ENCODE peak calls at places on chromosomes 3 and 15, in four cellular contexts. L is GM12878, H is K562, O is H1. R is an unnamed sample. For H3K27me3, the result is how much of the 10 kb centered on the place peaks cover.

GRCh38 chr3:194944526-194944925 is 258.8 kb downstream of the FAM43A start:
- DNase-seq in L (no peak), H (no peak), O (no peak), R (no peak)

GRCh38 chr15:60362318-60363023 is 35.3 kb downstream of the ANXA2 start:
- DNase-seq in L (no peak), H (no peak), O (no peak), R (no peak)

GRCh38 chr3:195186041-195186709 is 84.8 kb downstream of the XXYLT1 start:
- DNase-seq in L (no peak), H (no peak), O (no peak), R (no peak)

GRCh38 chr15:42494998-42495360 is 455 bp upstream of the SNAP23 start:
- DNase-seq in L (no peak), H (peak), O (no peak), R (no peak)

GRCh38 chr3:99902091-99902490 is 84.4 kb downstream of the CMSS1 start:
- DNase-seq in L (no peak), H (no peak), O (no peak), R (no peak)

GRCh38 chr3:103968131-103968530 is 1398.6 kb upstream of the ALCAM start:
- DNase-seq in L (no peak), H (no peak), O (no peak), R (no peak)

GRCh38 chr3:182979103-182979697 is 1.1 kb downstream of the DCUN1D1 start:
- DNase-seq in L (no peak), H (no peak), O (no peak), R (no peak)

GRCh38 chr3:186261638-186262037 is 100.4 kb downstream of the DGKG start:
- DNase-seq in L (no peak), H (no peak), O (no peak), R (no peak)

GRCh38 chr15:59166156-59166555 is 40.5 kb upstream of the LDHAL6B start:
- DNase-seq in L (no peak), H (no peak), O (no peak), R (no peak)

GRCh38 chr3:195160908-195161434 is 110.0 kb downstream of the XXYLT1 start:
- DNase-seq in L (no peak), H (no peak), O (no peak), R (no peak)

GRCh38 chr3:143433787-143434378 is 314.3 kb downstream of the CHST2 start:
- DNase-seq in L (no peak), H (peak), O (no peak), R (peak)

GRCh38 chr15:60787737-60788513 is 309.0 kb upstream of the ICE2 start:
- DNase-seq in L (no peak), H (no peak), O (no peak), R (no peak)

GRCh38 chr3:52349611-52350395 is 33.7 kb downstream of the DNAH1 start:
- DNase-seq in L (no peak), H (no peak), O (no peak), R (no peak)

GRCh38 chr3:2948882-2949281 is 161.3 kb downstream of the IL5RA start:
- DNase-seq in L (no peak), H (no peak), O (no peak), R (no peak)

GRCh38 chr3:3800076-3800448 is 831 bp downstream of the LRRN1 start:
- DNase-seq in L (no peak), H (no peak), O (no peak), R (no peak)

GRCh38 chr3:136197159-136197715 is 1.1 kb upstream of the MSL2 start:
- DNase-seq in L (no peak), H (no peak), O (no peak), R (no peak)

GRCh38 chr3:47433796-47434195 is 41.9 kb downstream of the SCAP start:
- DNase-seq in L (no peak), H (no peak), O (no peak), R (no peak)

GRCh38 chr15:63946524-63947065 is 99.7 kb downstream of the DAPK2 start:
- DNase-seq in L (no peak), H (no peak), O (no peak), R (no peak)

GRCh38 chr15:63943829-63944680 is 102.2 kb downstream of the DAPK2 start:
- DNase-seq in L (no peak), H (no peak), O (no peak), R (no peak)

GRCh38 chr15:63944681-63944955 is 101.7 kb downstream of the DAPK2 start:
- DNase-seq in L (no peak), H (no peak), O (no peak), R (no peak)

GRCh38 chr15:63945838-63946298 is 100.4 kb downstream of the DAPK2 start:
- DNase-seq in L (no peak), H (no peak), O (no peak), R (no peak)

GRCh38 chr15:63945005-63945788 is 101.1 kb downstream of the DAPK2 start:
- DNase-seq in L (no peak), H (peak), O (no peak), R (peak)
- TF ChIP-seq EGR1 in L (no peak), H (no peak), O (no peak), R (no peak)

GRCh38 chr15:91055548-91056331 is 33.3 kb upstream of the VPS33B start:
- DNase-seq in L (peak), H (peak), O (peak), R (peak)
- TF ChIP-seq POLR2AphosphoS5 in L (no peak), H (no peak), O (no peak), R (no peak)

GRCh38 chr15:45129651-45130129 is at the start of the genes DUOX1 and DUOXA1:
- DNase-seq in L (no peak), H (no peak), O (no peak), R (peak)
- H3K27me3 ChIP-seq in L (under half), H (half or more), O (half or more), R (under half)

DNA sequence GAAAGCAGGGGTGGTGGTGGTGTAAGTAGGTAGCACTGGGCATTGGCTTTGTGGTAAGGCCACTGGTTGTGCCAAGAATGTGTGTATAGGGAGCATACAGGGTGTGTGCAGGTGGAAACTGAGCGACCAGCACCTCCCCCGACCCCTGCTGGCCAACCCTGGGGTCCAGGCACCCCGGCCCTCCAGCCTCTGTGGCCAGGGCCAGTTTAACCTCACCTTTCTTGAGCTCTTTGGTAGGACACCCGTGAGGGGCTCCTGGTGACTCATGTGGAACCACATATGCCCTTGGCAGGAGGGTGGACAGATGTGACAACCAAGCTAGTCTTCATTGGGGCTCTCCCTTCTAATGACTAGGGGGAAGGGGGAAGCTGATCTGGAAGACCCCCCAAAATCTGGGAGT is 19.5 kb downstream of the SHF start:
- DNase-seq in L (no peak), H (no peak), O (no peak), R (no peak)
- TF ChIP-seq EGR1 in L (no peak), H (no peak), O (no peak), R (no peak)

DNA sequence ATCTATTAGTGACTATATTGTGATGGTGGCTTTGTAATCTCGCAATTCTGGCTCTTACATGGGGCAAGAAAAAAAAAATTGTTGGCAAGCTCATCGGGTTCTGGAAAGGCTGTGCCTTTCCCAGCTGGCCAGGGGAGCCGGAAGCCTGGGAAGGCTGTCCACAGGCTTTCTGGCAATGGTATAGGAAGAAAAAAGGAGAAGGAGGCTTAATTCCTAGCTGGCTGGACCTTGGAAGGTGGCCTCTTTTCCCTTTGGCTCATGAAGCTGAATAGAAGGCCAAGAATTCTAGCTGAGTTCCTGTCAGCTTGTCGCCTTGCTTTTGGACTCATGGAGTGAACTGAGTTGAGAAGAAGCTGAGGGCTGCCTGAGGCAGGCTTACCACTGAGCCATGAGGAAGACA is 243.4 kb upstream of the SEMA6D start:
- DNase-seq in L (no peak), H (no peak), O (no peak), R (no peak)
- TF ChIP-seq POLR2AphosphoS5 in L (no peak), H (no peak), O (no peak), R (no peak)

GRCh38 chr15:67828379-67828968 is 3.2 kb downstream of the SKOR1 start:
- DNase-seq in L (no peak), H (no peak), O (no peak), R (no peak)

GRCh38 chr15:67826717-67827560 is 1.6 kb downstream of the SKOR1 start:
- DNase-seq in L (no peak), H (no peak), O (no peak), R (no peak)

GRCh38 chr15:67829647-67830504 is 4.6 kb downstream of the SKOR1 start:
- DNase-seq in L (no peak), H (no peak), O (no peak), R (no peak)

GRCh38 chr15:67827561-67828378 is 2.5 kb downstream of the SKOR1 start:
- DNase-seq in L (no peak), H (no peak), O (no peak), R (no peak)

DNA sequence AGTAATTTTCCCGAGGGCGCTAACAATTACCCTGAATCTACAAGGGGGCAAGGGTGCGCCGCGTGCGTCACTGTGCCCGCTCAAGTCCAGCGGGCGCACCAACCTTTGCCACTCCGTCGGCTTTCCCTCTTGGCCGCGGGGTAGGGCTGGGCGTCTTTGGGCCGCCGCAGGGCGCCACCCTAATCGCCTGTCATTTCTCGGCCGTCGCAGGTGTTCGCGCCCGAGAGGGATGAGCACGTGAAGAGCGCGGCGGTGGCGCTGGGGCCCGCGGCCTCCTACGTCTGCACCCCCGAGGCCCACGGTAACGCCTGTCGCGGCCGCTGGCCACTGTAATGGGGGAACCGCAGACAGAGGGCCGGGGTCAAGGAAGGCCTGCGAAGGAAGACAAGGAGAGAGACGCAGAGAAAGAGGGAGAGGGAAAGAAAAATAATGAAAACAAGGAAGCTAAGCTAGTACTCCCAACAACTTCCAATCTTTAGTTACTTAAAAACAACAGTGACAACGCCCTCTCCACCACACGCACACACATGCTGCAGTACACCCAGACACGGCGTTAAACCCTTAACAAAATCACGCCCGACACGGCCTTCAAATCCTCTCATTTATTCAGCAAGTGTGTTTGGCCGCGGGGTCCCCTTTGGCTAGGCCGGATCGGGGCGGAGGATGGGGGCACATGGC is 3.8 kb downstream of the SKOR1 start:
- DNase-seq in L (no peak), H (no peak), O (no peak), R (no peak)
- H3K27me3 ChIP-seq in L (under half), H (under half), O (half or more), R (under half)

GRCh38 chr15:27249723-27250160 is 278.8 kb downstream of the GABRG3 start:
- DNase-seq in L (no peak), H (no peak), O (no peak), R (no peak)
- TF ChIP-seq EGR1 in L (no peak), H (no peak), O (no peak), R (no peak)

GRCh38 chr15:96564546-96564945 is 234.0 kb downstream of the NR2F2 start:
- DNase-seq in L (no peak), H (no peak), O (no peak), R (no peak)
- TF ChIP-seq POLR2AphosphoS5 in L (no peak), H (no peak), O (no peak), R (no peak)

DNA sequence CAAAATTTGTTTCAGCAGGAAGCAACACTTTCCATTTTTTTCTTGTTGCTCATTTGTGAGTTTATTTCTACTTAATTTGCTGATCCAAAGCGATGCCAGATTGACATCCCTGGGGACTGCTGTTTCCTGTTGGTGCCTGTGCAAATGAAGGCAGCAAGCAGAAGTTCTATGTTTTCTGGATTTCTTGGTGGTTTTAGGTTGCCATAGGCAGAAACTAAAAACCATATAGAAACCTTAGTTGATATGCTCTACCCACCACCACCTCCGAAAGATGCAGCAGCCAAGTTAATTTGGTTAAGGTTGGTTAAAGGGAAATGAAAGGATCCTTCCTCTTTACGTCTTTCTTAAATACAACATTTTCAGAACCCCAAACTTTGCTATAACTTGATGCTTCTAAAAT is 356.2 kb downstream of the RBMS3 start:
- DNase-seq in L (peak), H (no peak), O (no peak), R (no peak)
- H3K27me3 ChIP-seq in L (under half), H (under half), O (under half), R (under half)

GRCh38 chr3:36859494-36859893 is 85.4 kb downstream of the TRANK1 start:
- DNase-seq in L (no peak), H (no peak), O (no peak), R (no peak)
- TF ChIP-seq EGR1 in L (no peak), H (no peak), O (no peak), R (no peak)